ENCODE peak calls at places on chromosomes 7 and 10, in seven cellular contexts. R, L, P, Q, Z, S and A are unnamed samples.

GRCh38 chr7:31775511-31775910 is 88.5 kb downstream of the PPP1R17 start:
- DNase-seq in R (no peak), L (no peak), P (no peak), Q (no peak), Z (no peak), S (no peak), A (no peak)

GRCh38 chr7:23852988-23853387 is 143.0 kb downstream of the STK31 start:
- DNase-seq in R (no peak), L (no peak), P (no peak), Q (no peak), Z (no peak), S (no peak), A (no peak)

GRCh38 chr7:135650831-135651573 is 11.3 kb upstream of the STMP1 start:
- DNase-seq in R (no peak), L (no peak), P (peak), Q (no peak), Z (no peak), S (peak), A (no peak)

GRCh38 chr10:77320852-77321496 is 316.6 kb downstream of the KCNMA1 start:
- DNase-seq in R (no peak), L (no peak), P (peak), Q (no peak), Z (no peak), S (peak), A (no peak)

GRCh38 chr10:43037942-43038782 is 38.7 kb upstream of the RET start:
- DNase-seq in R (no peak), L (no peak), P (no peak), Q (no peak), Z (no peak), S (no peak), A (no peak)

GRCh38 chr10:21675157-21675796 is 141.2 kb downstream of the MLLT10 start:
- DNase-seq in R (peak), L (no peak), P (peak), Q (no peak), Z (peak), S (peak), A (no peak)

GRCh38 chr10:101932182-101932581 is 88.6 kb upstream of the KCNIP2 start:
- DNase-seq in R (no peak), L (no peak), P (no peak), Q (no peak), Z (no peak), S (no peak), A (no peak)

GRCh38 chr10:2599571-2599970 is 467.8 kb upstream of the PFKP start:
- DNase-seq in R (no peak), L (no peak), P (no peak), Q (no peak), Z (no peak), S (no peak), A (no peak)

GRCh38 chr10:48655426-48656240 is 29.0 kb upstream of the WDFY4 start:
- DNase-seq in R (no peak), L (peak), P (peak), Q (peak), Z (no peak), S (peak), A (peak)

GRCh38 chr7:26937956-26938623 is 73.7 kb upstream of the SKAP2 start:
- DNase-seq in R (no peak), L (no peak), P (peak), Q (peak), Z (no peak), S (no peak), A (peak)

GRCh38 chr10:10794056-10794455 is 223.6 kb upstream of the CELF2 start:
- DNase-seq in R (no peak), L (no peak), P (no peak), Q (no peak), Z (no peak), S (peak), A (no peak)

GRCh38 chr7:31464601-31465000 is 49.3 kb upstream of the ITPRID1 start:
- DNase-seq in R (no peak), L (no peak), P (no peak), Q (peak), Z (no peak), S (no peak), A (no peak)

GRCh38 chr7:84058311-84059076 is 136.1 kb downstream of the SEMA3A start:
- DNase-seq in R (no peak), L (no peak), P (peak), Q (no peak), Z (no peak), S (peak), A (no peak)

GRCh38 chr10:99782447-99783286 is at the start of gene ABCC2:
- DNase-seq in R (no peak), L (no peak), P (peak), Q (no peak), Z (no peak), S (peak), A (no peak)

GRCh38 chr7:1944619-1945210 is 274.6 kb downstream of the ELFN1 start:
- DNase-seq in R (no peak), L (no peak), P (no peak), Q (no peak), Z (no peak), S (no peak), A (no peak)

GRCh38 chr7:98056580-98056979 is 50.1 kb upstream of the LMTK2 start:
- DNase-seq in R (no peak), L (no peak), P (no peak), Q (no peak), Z (no peak), S (no peak), A (no peak)

GRCh38 chr7:101035941-101036340 is 16.1 kb downstream of the MUC17 start:
- DNase-seq in R (no peak), L (no peak), P (no peak), Q (no peak), Z (no peak), S (no peak), A (no peak)

GRCh38 chr7:101031082-101031481 is 11.2 kb downstream of the MUC17 start:
- DNase-seq in R (no peak), L (no peak), P (no peak), Q (no peak), Z (peak), S (no peak), A (no peak)
- TF ChIP-seq CTCF in R (no peak), L (no peak), P (no peak), Q (no peak), Z (no peak), S (no peak), A (peak)

DNA sequence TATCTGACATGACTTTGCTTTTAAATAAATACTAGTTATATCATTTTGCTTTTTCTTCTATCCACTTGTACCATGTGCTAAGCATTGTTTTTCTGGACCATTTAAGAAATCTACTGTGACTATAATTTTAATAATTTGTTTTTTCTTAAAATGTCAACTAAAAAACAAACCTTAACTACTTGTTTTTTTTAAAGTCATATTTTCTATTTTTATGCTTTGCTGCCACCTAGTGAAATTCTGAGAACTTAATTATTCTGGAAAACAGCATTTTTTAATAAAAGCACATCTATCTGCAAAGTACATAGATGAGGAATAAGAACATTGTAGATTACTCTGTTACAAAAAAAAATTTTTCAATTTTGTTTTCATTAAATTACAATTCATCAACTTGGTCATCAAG is 47.4 kb downstream of the ORC5 start:
- DNase-seq in R (no peak), L (no peak), P (peak), Q (peak), Z (no peak), S (peak), A (no peak)
- TF ChIP-seq CTCF in R (no peak), L (no peak), P (peak), Q (peak), Z (peak), S (peak), A (peak)

GRCh38 chr10:49698679-49699078 is 19.2 kb downstream of the C10orf53 start:
- DNase-seq in R (no peak), L (no peak), P (no peak), Q (no peak), Z (no peak), S (no peak), A (no peak)

GRCh38 chr10:49696311-49696710 is 16.9 kb downstream of the C10orf53 start:
- DNase-seq in R (no peak), L (no peak), P (no peak), Q (no peak), Z (no peak), S (no peak), A (no peak)

GRCh38 chr10:49700211-49700610 is 20.8 kb downstream of the C10orf53 start:
- DNase-seq in R (no peak), L (no peak), P (no peak), Q (no peak), Z (no peak), S (no peak), A (no peak)

GRCh38 chr10:49700997-49701396 is 21.5 kb downstream of the C10orf53 start:
- DNase-seq in R (no peak), L (no peak), P (no peak), Q (no peak), Z (no peak), S (no peak), A (no peak)
- TF ChIP-seq CTCF in R (no peak), L (no peak), P (no peak), Q (no peak), Z (no peak), S (no peak), A (no peak)

GRCh38 chr7:51325231-51325630 is 8.6 kb upstream of the COBL start:
- DNase-seq in R (no peak), L (no peak), P (no peak), Q (no peak), Z (no peak), S (no peak), A (no peak)
- TF ChIP-seq CTCF in R (no peak), L (no peak), P (no peak), Q (no peak), Z (no peak), S (no peak), A (no peak)

GRCh38 chr10:90579602-90580242 is 278.1 kb downstream of the HTR7 start:
- DNase-seq in R (no peak), L (no peak), P (peak), Q (no peak), Z (no peak), S (peak), A (no peak)
- TF ChIP-seq CTCF in R (no peak), L (no peak), P (peak), Q (peak), Z (no peak), S (peak), A (peak)